ENCODE peak calls at places on chromosomes 11 and 22, in eight cellular contexts. M is CD8-positive, alpha-beta memory T cell; K is mesenchymal stem cell; T is heart left ventricle; Y is spleen; Z is heart right ventricle; V is keratinocyte; P is mammary epithelial cell. I is an unnamed sample.
A peak's percentile ranks its signal among the peaks of the same experiment; 100 is the strongest.

GRCh38 chr11:77619576-77620198 is 17.9 kb downstream of the CLNS1A start:
- DNase-seq in M (peak; percentile 35), K (peak; percentile 54), T (no peak), Y (no peak), Z (no peak), V (no peak), P (peak; percentile 50), I (no peak)

GRCh38 chr22:42069801-42070516 is 653 bp downstream of the NAGA start:
- DNase-seq in M (no peak), K (no peak), T (no peak), Y (peak; percentile 32), Z (no peak), V (no peak), P (no peak), I (no peak)

GRCh38 chr11:19728436-19728835 is 15.8 kb downstream of the NAV2 start:
- DNase-seq in M (no peak), K (peak; percentile 45), T (no peak), Y (no peak), Z (peak; percentile 17), V (no peak), P (no peak), I (no peak)

GRCh38 chr22:20803696-20804324 is 29.9 kb downstream of the SERPIND1 start:
- DNase-seq in M (peak; percentile 27), K (peak; percentile 50), T (no peak), Y (peak; percentile 76), Z (peak; percentile 16), V (no peak), P (no peak), I (no peak)

GRCh38 chr11:62905927-62906531 is 15.1 kb downstream of the CHRM1 start:
- DNase-seq in M (peak; percentile 63), K (peak; percentile 79), T (peak; percentile 85), Y (peak; percentile 90), Z (peak; percentile 81), V (no peak), P (peak; percentile 69), I (peak; percentile 70)

GRCh38 chr11:69949327-69949726 is 128.8 kb upstream of the ANO1 start:
- DNase-seq in M (no peak), K (peak; percentile 94), T (no peak), Y (peak; percentile 27), Z (no peak), V (peak; percentile 91), P (peak; percentile 98), I (no peak)

GRCh38 chr22:40451230-40451629 is 80.8 kb downstream of the SGSM3 start:
- DNase-seq in M (peak; percentile 45), K (no peak), T (no peak), Y (no peak), Z (no peak), V (no peak), P (no peak), I (no peak)

GRCh38 chr11:33598426-33599069 is 102.1 kb downstream of the C11orf91 start:
- DNase-seq in M (no peak), K (no peak), T (no peak), Y (no peak), Z (no peak), V (no peak), P (no peak), I (no peak)

GRCh38 chr11:134223066-134223465 is 701 bp downstream of the NCAPD3 start:
- DNase-seq in M (no peak), K (no peak), T (no peak), Y (peak; percentile 68), Z (no peak), V (no peak), P (no peak), I (no peak)

GRCh38 chr11:119980431-119980830 is 157.5 kb downstream of the TRIM29 start:
- DNase-seq in M (no peak), K (no peak), T (no peak), Y (no peak), Z (no peak), V (no peak), P (no peak), I (no peak)

GRCh38 chr11:130063398-130063797 is 6.3 kb upstream of the APLP2 start:
- DNase-seq in M (no peak), K (no peak), T (no peak), Y (no peak), Z (no peak), V (no peak), P (peak; percentile 22), I (no peak)

GRCh38 chr11:120132645-120133185 is 5.2 kb downstream of the TRIM29 start:
- DNase-seq in M (no peak), K (no peak), T (no peak), Y (no peak), Z (no peak), V (no peak), P (no peak), I (no peak)

GRCh38 chr11:119048644-119049043 is 8.4 kb downstream of the HYOU1 start:
- DNase-seq in M (no peak), K (no peak), T (no peak), Y (peak; percentile 48), Z (no peak), V (no peak), P (no peak), I (no peak)

GRCh38 chr11:67666676-67667489 is 7.5 kb downstream of the ALDH3B2 start:
- DNase-seq in M (no peak), K (no peak), T (no peak), Y (no peak), Z (no peak), V (no peak), P (no peak), I (no peak)

GRCh38 chr11:100512475-100512874 is 174.6 kb upstream of the ARHGAP42 start:
- DNase-seq in M (no peak), K (peak; percentile 11), T (no peak), Y (no peak), Z (no peak), V (peak; percentile 69), P (peak; percentile 86), I (no peak)

GRCh38 chr11:95092549-95093324 is 3.1 kb downstream of the ENDOD1 start:
- DNase-seq in M (peak; percentile 17), K (peak; percentile 86), T (no peak), Y (no peak), Z (no peak), V (no peak), P (peak; percentile 73), I (no peak)

GRCh38 chr11:36431429-36432092 is 78.5 kb downstream of the TRAF6 start:
- DNase-seq in M (no peak), K (peak; percentile 97), T (peak; percentile 72), Y (no peak), Z (peak; percentile 39), V (peak; percentile 55), P (peak; percentile 93), I (no peak)

GRCh38 chr11:104319396-104319795 is 155.4 kb upstream of the PDGFD start:
- DNase-seq in M (no peak), K (no peak), T (no peak), Y (no peak), Z (no peak), V (no peak), P (no peak), I (no peak)

GRCh38 chr22:42758929-42759629 is 38.4 kb upstream of the A4GALT start:
- DNase-seq in M (no peak), K (peak; percentile 48), T (no peak), Y (no peak), Z (no peak), V (no peak), P (no peak), I (no peak)

GRCh38 chr22:36376265-36376664 is 11.5 kb downstream of the MYH9 start:
- DNase-seq in M (peak; percentile 15), K (no peak), T (no peak), Y (no peak), Z (no peak), V (no peak), P (no peak), I (no peak)
- H3K4me1 ChIP-seq in M (peaks cover 99% of the 10 kb centered on the region), K (peaks cover 37% of the 10 kb centered on the region), T (peaks cover 100% of the 10 kb centered on the region), Y (peaks cover 100% of the 10 kb centered on the region), Z (peaks cover 100% of the 10 kb centered on the region), V (peaks cover 85% of the 10 kb centered on the region), P (peaks cover 88% of the 10 kb centered on the region), I (peaks cover 90% of the 10 kb centered on the region)

GRCh38 chr11:61027141-61027840 is 55.8 kb downstream of the CD6 start:
- DNase-seq in M (peak; percentile 64), K (no peak), T (no peak), Y (no peak), Z (no peak), V (no peak), P (no peak), I (no peak)

GRCh38 chr11:61026121-61027031 is 54.9 kb downstream of the CD6 start:
- DNase-seq in M (peak; percentile 89), K (no peak), T (no peak), Y (no peak), Z (no peak), V (no peak), P (no peak), I (no peak)

GRCh38 chr11:61024938-61025818 is 53.7 kb downstream of the CD6 start:
- DNase-seq in M (no peak), K (no peak), T (no peak), Y (no peak), Z (no peak), V (no peak), P (no peak), I (no peak)

GRCh38 chr11:61025819-61026120 is 54.3 kb downstream of the CD6 start:
- DNase-seq in M (peak; percentile 42), K (no peak), T (no peak), Y (no peak), Z (no peak), V (no peak), P (no peak), I (no peak)

GRCh38 chr11:61028135-61028729 is 56.8 kb downstream of the CD6 start:
- DNase-seq in M (peak; percentile 56), K (no peak), T (no peak), Y (peak; percentile 86), Z (no peak), V (no peak), P (no peak), I (no peak)
- H3K4me3 ChIP-seq in M (peak overlapping the region; percentile 40), K (no peak overlapping the region), T (no peak overlapping the region), Y (no peak overlapping the region), Z (no peak overlapping the region), V (no peak overlapping the region), P (no peak overlapping the region), I (no peak overlapping the region)

GRCh38 chr22:29799217-29799680 is 32.1 kb downstream of the UQCR10 start:
- DNase-seq in M (no peak), K (peak; percentile 98), T (peak; percentile 91), Y (peak; percentile 90), Z (peak; percentile 90), V (no peak), P (peak; percentile 87), I (peak; percentile 95)
- H3K27ac ChIP-seq in M (no peak overlapping the region), K (peak overlapping the region; percentile 31), T (peak overlapping the region; percentile 92), Y (peak overlapping the region; percentile 83), Z (peak overlapping the region; percentile 85), V (peak overlapping the region; percentile 49), P (peak overlapping the region; percentile 33), I (peak overlapping the region; percentile 94)

GRCh38 chr22:44710474-44711235 is 8.7 kb downstream of the PRR5 start:
- DNase-seq in M (peak; percentile 62), K (no peak), T (no peak), Y (peak; percentile 80), Z (no peak), V (peak; percentile 30), P (no peak), I (no peak)

GRCh38 chr22:44712156-44712555 is 10.2 kb downstream of the PRR5 start:
- DNase-seq in M (no peak), K (no peak), T (no peak), Y (peak; percentile 85), Z (no peak), V (no peak), P (no peak), I (no peak)

GRCh38 chr22:44711701-44712100 is 9.7 kb downstream of the PRR5 start:
- DNase-seq in M (no peak), K (no peak), T (no peak), Y (no peak), Z (no peak), V (no peak), P (no peak), I (no peak)

GRCh38 chr22:44709881-44710400 is 7.9 kb downstream of the PRR5 start:
- DNase-seq in M (peak; percentile 58), K (no peak), T (no peak), Y (peak; percentile 81), Z (no peak), V (no peak), P (no peak), I (no peak)

GRCh38 chr22:44711236-44711560 is 9.2 kb downstream of the PRR5 start:
- DNase-seq in M (no peak), K (no peak), T (no peak), Y (no peak), Z (no peak), V (no peak), P (no peak), I (no peak)
- H3K4me1 ChIP-seq in M (peaks cover 36% of the 10 kb centered on the region), K (peaks cover 54% of the 10 kb centered on the region), T (no peaks in the 10 kb centered on the region), Y (peaks cover 98% of the 10 kb centered on the region), Z (peaks cover 19% of the 10 kb centered on the region), V (peaks cover 18% of the 10 kb centered on the region), P (peaks cover 15% of the 10 kb centered on the region), I (no peaks in the 10 kb centered on the region)